ENCODE peak calls at places on chromosomes 5 and 9, in five cellular contexts. One of them, this sample, is unnamed.

GRCh38 chr9:4769321-4770080 is 23.2 kb upstream of the RCL1 start:
- DNase-seq in neuronal stem cell: no peak
- DNase-seq in IMR-90: peak; percentile 53
- DNase-seq in mesenchymal stem cell: no peak
- DNase-seq in H1: peak; percentile 26
- DNase-seq in this sample: no peak

GRCh38 chr5:87936667-87937066 is 332.0 kb downstream of the TMEM161B start:
- DNase-seq in neuronal stem cell: no peak
- DNase-seq in IMR-90: no peak
- DNase-seq in mesenchymal stem cell: no peak
- DNase-seq in H1: no peak
- DNase-seq in this sample: no peak

GRCh38 chr9:33408087-33408486 is 5.7 kb upstream of the AQP7 start:
- DNase-seq in neuronal stem cell: no peak
- DNase-seq in IMR-90: no peak
- DNase-seq in mesenchymal stem cell: no peak
- DNase-seq in H1: no peak
- DNase-seq in this sample: no peak

GRCh38 chr9:124774131-124774978 is 2.6 kb upstream of the OLFML2A start:
- DNase-seq in neuronal stem cell: peak; percentile 88
- DNase-seq in IMR-90: peak; percentile 73
- DNase-seq in mesenchymal stem cell: peak; percentile 83
- DNase-seq in H1: peak; percentile 98
- DNase-seq in this sample: peak; percentile 88

GRCh38 chr9:21477466-21477865 is 4.6 kb downstream of the IFNE start:
- DNase-seq in neuronal stem cell: no peak
- DNase-seq in IMR-90: no peak
- DNase-seq in mesenchymal stem cell: no peak
- DNase-seq in H1: no peak
- DNase-seq in this sample: no peak

GRCh38 chr5:127656825-127657224 is 7.9 kb downstream of the CTXN3 start:
- DNase-seq in neuronal stem cell: no peak
- DNase-seq in IMR-90: no peak
- DNase-seq in mesenchymal stem cell: no peak
- DNase-seq in H1: no peak
- DNase-seq in this sample: no peak

GRCh38 chr5:167207081-167207480 is 1084.4 kb upstream of the WWC1 start:
- DNase-seq in neuronal stem cell: no peak
- DNase-seq in IMR-90: no peak
- DNase-seq in mesenchymal stem cell: no peak
- DNase-seq in H1: no peak
- DNase-seq in this sample: no peak

GRCh38 chr5:150159741-150160179 is 4.1 kb upstream of the PDGFRB start:
- DNase-seq in neuronal stem cell: no peak
- DNase-seq in IMR-90: peak; percentile 87
- DNase-seq in mesenchymal stem cell: peak; percentile 91
- DNase-seq in H1: no peak
- DNase-seq in this sample: no peak

GRCh38 chr9:6055213-6055612 is 39.8 kb upstream of the RANBP6 start:
- DNase-seq in neuronal stem cell: peak; percentile 64
- DNase-seq in IMR-90: peak; percentile 91
- DNase-seq in mesenchymal stem cell: peak; percentile 89
- DNase-seq in H1: no peak
- DNase-seq in this sample: peak; percentile 38

GRCh38 chr9:128819716-128820664 is 1.7 kb downstream of the ENDOG start:
- DNase-seq in neuronal stem cell: no peak
- DNase-seq in IMR-90: no peak
- DNase-seq in mesenchymal stem cell: peak; percentile 80
- DNase-seq in H1: no peak
- DNase-seq in this sample: no peak

GRCh38 chr5:65394078-65394477 is 87.6 kb downstream of the ADAMTS6 start:
- DNase-seq in neuronal stem cell: no peak
- DNase-seq in IMR-90: peak; percentile 90
- DNase-seq in mesenchymal stem cell: peak; percentile 83
- DNase-seq in H1: no peak
- DNase-seq in this sample: no peak

GRCh38 chr9:91376239-91376638 is 14.5 kb upstream of the AUH start:
- DNase-seq in neuronal stem cell: no peak
- DNase-seq in IMR-90: no peak
- DNase-seq in mesenchymal stem cell: peak; percentile 61
- DNase-seq in H1: no peak
- DNase-seq in this sample: no peak

GRCh38 chr9:89021154-89021803 is 30.0 kb downstream of the S1PR3 start:
- DNase-seq in neuronal stem cell: no peak
- DNase-seq in IMR-90: peak; percentile 94
- DNase-seq in mesenchymal stem cell: peak; percentile 95
- DNase-seq in H1: no peak
- DNase-seq in this sample: no peak
- H3K14ac ChIP-seq in neuronal stem cell: no peak overlapping the region
- H3K14ac ChIP-seq in IMR-90: peak overlapping the region; percentile 59
- H3K14ac ChIP-seq in mesenchymal stem cell: no peak overlapping the region
- H3K14ac ChIP-seq in H1: no peak overlapping the region
- H3K14ac ChIP-seq in this sample: no peak overlapping the region

GRCh38 chr9:109796081-109796480 is 16.1 kb downstream of the PALM2AKAP2 start:
- DNase-seq in neuronal stem cell: no peak
- DNase-seq in IMR-90: no peak
- DNase-seq in mesenchymal stem cell: no peak
- DNase-seq in H1: no peak
- DNase-seq in this sample: no peak

GRCh38 chr9:109795613-109796012 is 15.6 kb downstream of the PALM2AKAP2 start:
- DNase-seq in neuronal stem cell: no peak
- DNase-seq in IMR-90: no peak
- DNase-seq in mesenchymal stem cell: no peak
- DNase-seq in H1: no peak
- DNase-seq in this sample: no peak

GRCh38 chr9:109793196-109793595 is 13.2 kb downstream of the PALM2AKAP2 start:
- DNase-seq in neuronal stem cell: no peak
- DNase-seq in IMR-90: peak; percentile 94
- DNase-seq in mesenchymal stem cell: peak; percentile 98
- DNase-seq in H1: no peak
- DNase-seq in this sample: no peak

GRCh38 chr9:109793921-109794320 is 13.9 kb downstream of the PALM2AKAP2 start:
- DNase-seq in neuronal stem cell: no peak
- DNase-seq in IMR-90: no peak
- DNase-seq in mesenchymal stem cell: peak; percentile 55
- DNase-seq in H1: no peak
- DNase-seq in this sample: no peak

DNA sequence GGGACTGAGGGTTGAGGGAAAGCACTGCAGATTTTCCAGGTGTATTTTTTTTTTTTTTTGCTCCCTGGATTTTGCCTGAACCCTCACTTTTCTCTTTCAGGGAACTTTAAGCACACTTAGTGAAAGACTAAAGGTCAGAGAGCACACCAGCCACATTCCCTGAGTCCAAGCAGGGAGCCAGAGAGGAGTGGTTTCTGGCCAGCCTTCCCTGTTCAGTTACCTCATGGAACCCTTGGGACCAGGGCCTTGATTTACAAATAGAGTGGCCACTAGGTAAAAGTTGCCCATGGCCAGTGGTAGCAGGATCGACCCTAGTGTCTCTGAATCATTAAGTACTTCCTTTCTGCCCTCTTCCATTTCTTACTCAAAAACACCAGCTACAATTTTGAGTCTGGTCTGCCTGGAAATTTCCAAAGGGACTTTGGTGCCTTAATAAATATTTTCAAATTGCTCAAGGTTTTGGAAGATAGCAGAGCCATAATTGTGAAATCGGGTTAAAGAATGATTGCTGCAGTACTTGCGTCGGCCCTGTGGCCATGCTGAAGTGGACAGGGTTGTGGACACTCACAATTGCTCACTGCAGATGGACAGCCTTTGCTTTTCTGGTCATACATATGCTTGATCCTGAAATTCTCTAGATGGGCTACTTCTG is 14.5 kb downstream of the PALM2AKAP2 start:
- DNase-seq in neuronal stem cell: no peak
- DNase-seq in IMR-90: peak; percentile 15
- DNase-seq in mesenchymal stem cell: peak; percentile 86
- DNase-seq in H1: no peak
- DNase-seq in this sample: no peak
- H3K27me3 ChIP-seq in neuronal stem cell: no peaks in the 10 kb centered on the region
- H3K27me3 ChIP-seq in IMR-90: no peaks in the 10 kb centered on the region
- H3K27me3 ChIP-seq in mesenchymal stem cell: no peaks in the 10 kb centered on the region
- H3K27me3 ChIP-seq in H1: no peaks in the 10 kb centered on the region
- H3K27me3 ChIP-seq in this sample: no peaks in the 10 kb centered on the region

GRCh38 chr5:43017438-43017820 is 22.7 kb downstream of the ANXA2R start:
- DNase-seq in neuronal stem cell: no peak
- DNase-seq in IMR-90: peak; percentile 55
- DNase-seq in mesenchymal stem cell: peak; percentile 70
- DNase-seq in H1: no peak
- DNase-seq in this sample: peak; percentile 55
- H2BK15ac ChIP-seq in neuronal stem cell: no peak overlapping the region
- H2BK15ac ChIP-seq in IMR-90: peak overlapping the region; percentile 27
- H2BK15ac ChIP-seq in mesenchymal stem cell: no peak overlapping the region
- H2BK15ac ChIP-seq in H1: no peak overlapping the region
- H2BK15ac ChIP-seq in this sample: no peak overlapping the region

GRCh38 chr5:77867914-77868313 is 91.8 kb upstream of the TBCA start:
- DNase-seq in neuronal stem cell: no peak
- DNase-seq in IMR-90: no peak
- DNase-seq in mesenchymal stem cell: no peak
- DNase-seq in H1: no peak
- DNase-seq in this sample: no peak

GRCh38 chr5:77867194-77867691 is 91.1 kb upstream of the TBCA start:
- DNase-seq in neuronal stem cell: no peak
- DNase-seq in IMR-90: peak; percentile 32
- DNase-seq in mesenchymal stem cell: peak; percentile 15
- DNase-seq in H1: no peak
- DNase-seq in this sample: no peak

GRCh38 chr5:77863181-77863580 is 87.0 kb upstream of the TBCA start:
- DNase-seq in neuronal stem cell: no peak
- DNase-seq in IMR-90: no peak
- DNase-seq in mesenchymal stem cell: no peak
- DNase-seq in H1: no peak
- DNase-seq in this sample: no peak

GRCh38 chr5:77866198-77866597 is 90.1 kb upstream of the TBCA start:
- DNase-seq in neuronal stem cell: no peak
- DNase-seq in IMR-90: no peak
- DNase-seq in mesenchymal stem cell: no peak
- DNase-seq in H1: no peak
- DNase-seq in this sample: no peak

DNA sequence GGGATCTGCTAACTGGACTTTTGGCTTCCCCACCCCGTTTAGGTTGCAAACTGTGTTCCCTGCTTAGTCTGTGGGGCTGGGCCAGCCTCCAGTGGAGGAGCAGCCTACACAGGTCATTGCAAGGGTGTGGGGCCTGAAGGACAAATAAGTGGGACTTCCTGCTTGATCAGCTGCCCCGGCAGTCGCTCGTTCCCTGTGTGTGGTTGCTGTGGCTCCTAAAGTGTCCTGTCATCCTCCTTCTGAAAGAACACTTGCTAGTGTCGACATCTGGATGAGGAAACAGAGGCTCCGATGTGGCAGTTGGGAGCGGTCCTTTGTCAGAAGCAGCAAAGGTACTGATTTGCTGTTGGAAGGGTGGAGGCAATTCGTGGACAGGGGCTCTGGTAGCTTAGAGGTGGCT is 88.9 kb upstream of the TBCA start:
- DNase-seq in neuronal stem cell: no peak
- DNase-seq in IMR-90: no peak
- DNase-seq in mesenchymal stem cell: no peak
- DNase-seq in H1: no peak
- DNase-seq in this sample: no peak
- H3K14ac ChIP-seq in neuronal stem cell: no peak overlapping the region
- H3K14ac ChIP-seq in IMR-90: no peak overlapping the region
- H3K14ac ChIP-seq in mesenchymal stem cell: no peak overlapping the region
- H3K14ac ChIP-seq in H1: no peak overlapping the region
- H3K14ac ChIP-seq in this sample: no peak overlapping the region

DNA sequence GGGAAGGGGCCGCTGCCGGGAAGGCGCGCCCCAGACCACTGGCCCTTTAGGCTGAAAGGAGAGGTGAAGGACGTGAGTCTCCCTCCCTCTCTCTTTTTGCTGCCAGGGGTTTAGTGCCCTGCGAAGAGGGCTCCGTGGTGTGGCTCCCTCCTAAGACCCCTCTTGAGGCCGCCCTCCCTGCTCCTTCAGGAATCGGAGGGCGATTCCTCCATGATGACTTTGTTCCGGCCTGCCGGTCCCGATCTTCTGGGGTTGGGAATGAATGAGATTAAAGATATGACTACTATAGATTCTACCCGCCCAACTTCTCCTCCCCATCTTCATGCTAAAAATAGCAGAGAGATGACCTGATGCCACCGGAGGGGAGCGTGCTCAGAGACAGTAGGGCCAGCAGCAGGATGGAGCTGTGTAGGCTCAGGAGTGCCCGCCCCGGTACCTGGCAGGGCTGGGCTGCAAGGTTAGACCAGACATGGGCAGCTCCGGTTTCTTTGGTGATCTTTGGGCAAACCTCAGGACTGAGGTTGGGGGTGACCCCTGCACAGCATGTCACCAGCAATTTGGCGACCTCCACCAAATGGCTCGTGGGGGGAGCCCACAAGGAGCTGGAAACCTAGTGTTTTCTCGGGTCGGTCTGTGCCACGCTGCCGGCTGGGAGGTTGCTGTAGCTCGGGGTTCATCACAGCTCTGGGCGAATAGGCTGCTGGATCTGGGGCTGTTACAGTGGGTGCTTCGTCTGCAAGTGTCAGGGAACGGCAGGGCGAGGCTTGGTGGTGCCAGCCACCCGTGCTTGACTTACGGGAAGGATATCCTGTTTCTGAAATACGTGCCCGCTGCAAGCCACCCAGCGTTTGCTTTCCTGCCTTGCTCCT is 1.7 kb downstream of the OLFM1 start:
- DNase-seq in neuronal stem cell: no peak
- DNase-seq in IMR-90: no peak
- DNase-seq in mesenchymal stem cell: no peak
- DNase-seq in H1: no peak
- DNase-seq in this sample: no peak
- H3K27me3 ChIP-seq in neuronal stem cell: peaks cover 51% of the 10 kb centered on the region
- H3K27me3 ChIP-seq in IMR-90: peaks cover 37% of the 10 kb centered on the region
- H3K27me3 ChIP-seq in mesenchymal stem cell: peaks cover 44% of the 10 kb centered on the region
- H3K27me3 ChIP-seq in H1: no peaks in the 10 kb centered on the region
- H3K27me3 ChIP-seq in this sample: peaks cover 2% of the 10 kb centered on the region

GRCh38 chr5:124259017-124259416 is 487.4 kb downstream of the ZNF608 start:
- DNase-seq in neuronal stem cell: no peak
- DNase-seq in IMR-90: no peak
- DNase-seq in mesenchymal stem cell: no peak
- DNase-seq in H1: no peak
- DNase-seq in this sample: no peak
- H2BK15ac ChIP-seq in neuronal stem cell: no peak overlapping the region
- H2BK15ac ChIP-seq in IMR-90: no peak overlapping the region
- H2BK15ac ChIP-seq in mesenchymal stem cell: no peak overlapping the region
- H2BK15ac ChIP-seq in H1: no peak overlapping the region
- H2BK15ac ChIP-seq in this sample: no peak overlapping the region

DNA sequence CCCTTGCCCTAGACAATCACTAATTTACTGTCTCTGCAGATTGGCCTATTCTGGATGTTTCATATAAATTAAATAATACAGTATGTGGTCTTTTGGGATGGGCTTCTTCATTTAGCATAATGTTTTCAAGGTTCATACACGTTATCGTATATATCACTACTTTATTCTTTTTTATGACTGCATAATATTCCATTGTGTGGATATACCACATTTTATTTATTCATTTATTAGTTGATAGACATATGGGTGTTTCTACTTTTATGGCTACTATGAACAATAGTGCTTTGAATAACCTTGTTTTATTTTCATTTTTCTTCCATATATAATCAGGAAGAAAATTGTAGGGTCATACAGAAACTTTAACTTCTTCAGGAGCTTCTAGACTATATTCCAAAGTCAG is 108.5 kb upstream of the PAPPA start:
- DNase-seq in neuronal stem cell: no peak
- DNase-seq in IMR-90: no peak
- DNase-seq in mesenchymal stem cell: no peak
- DNase-seq in H1: no peak
- DNase-seq in this sample: no peak
- H3K14ac ChIP-seq in neuronal stem cell: no peak overlapping the region
- H3K14ac ChIP-seq in IMR-90: no peak overlapping the region
- H3K14ac ChIP-seq in mesenchymal stem cell: no peak overlapping the region
- H3K14ac ChIP-seq in H1: no peak overlapping the region
- H3K14ac ChIP-seq in this sample: no peak overlapping the region

This sample was measured in H9.